ENCODE peak calls at places on chromosome 20, in nine cellular contexts. V is mucosa of descending colon; G is GM23248; X is brain microvascular endothelial cell; E is prostate gland; A is neuronal stem cell; I is hypothalamus; K is CD8-positive, alpha-beta T cell; D is B cell. U is an unnamed sample.

GRCh38 chr20:37899105-37900045 is 3.6 kb upstream of the VSTM2L start:
- DNase-seq in V (no peak), G (no peak), X (no peak), E (no peak), A (no peak), I (no peak), K (no peak), D (no peak), U (no peak)

GRCh38 chr20:62711703-62712101 is 3.1 kb downstream of the NTSR1 start:
- DNase-seq in V (no peak), G (no peak), X (no peak), E (no peak), A (no peak), I (no peak), K (no peak), D (no peak), U (no peak)

GRCh38 chr20:53748821-53749402 is 155.3 kb upstream of the ZNF217 start:
- DNase-seq in V (no peak), G (peak), X (no peak), E (no peak), A (no peak), I (no peak), K (no peak), D (no peak), U (no peak)

GRCh38 chr20:25283221-25283951 is 35.5 kb downstream of the PYGB start:
- DNase-seq in V (peak), G (no peak), X (no peak), E (no peak), A (no peak), I (no peak), K (no peak), D (peak), U (no peak)

GRCh38 chr20:11890331-11891080 is 27.2 kb upstream of the BTBD3 start:
- DNase-seq in V (peak), G (peak), X (peak), E (peak), A (peak), I (peak), K (no peak), D (no peak), U (peak)

GRCh38 chr20:64119681-64120341 is 12.4 kb upstream of the NPBWR2 start:
- DNase-seq in V (no peak), G (no peak), X (no peak), E (no peak), A (no peak), I (no peak), K (no peak), D (peak), U (no peak)

GRCh38 chr20:43658068-43658722 is 8.7 kb upstream of the MYBL2 start:
- DNase-seq in V (no peak), G (peak), X (no peak), E (no peak), A (no peak), I (no peak), K (no peak), D (no peak), U (no peak)

GRCh38 chr20:51050636-51051035 is 27.7 kb upstream of the KCNG1 start:
- DNase-seq in V (no peak), G (no peak), X (no peak), E (no peak), A (no peak), I (no peak), K (no peak), D (no peak), U (no peak)

U was measured in amygdala.